ENCODE peak calls at places on chromosome 10, in five cellular contexts. I is posterior cingulate gyrus, N is body of pancreas, M is choroid plexus epithelial cell, Z is GM03348. U is an unnamed sample.

GRCh38 chr10:87177-88080 is 38.3 kb upstream of the TUBB8 start:
- DNase-seq in I (no peak), N (peak), M (no peak), Z (no peak), U (no peak)

GRCh38 chr10:113047963-113048781 is 98.1 kb downstream of the TCF7L2 start:
- DNase-seq in I (no peak), N (no peak), M (no peak), Z (no peak), U (peak)

GRCh38 chr10:113665806-113666354 is 2.0 kb upstream of the NRAP start:
- DNase-seq in I (no peak), N (no peak), M (peak), Z (peak), U (peak)

GRCh38 chr10:59971915-59972314 is 65.6 kb upstream of the CCDC6 start:
- DNase-seq in I (no peak), N (peak), M (peak), Z (peak), U (peak)

GRCh38 chr10:75097666-75098285 is 13.7 kb upstream of the SAMD8 start:
- DNase-seq in I (no peak), N (no peak), M (peak), Z (peak), U (peak)

GRCh38 chr10:33314788-33315561 is 19.5 kb downstream of the NRP1 start:
- DNase-seq in I (no peak), N (no peak), M (peak), Z (no peak), U (peak)

GRCh38 chr10:92691042-92691590 is 1.4 kb downstream of the HHEX start:
- DNase-seq in I (no peak), N (peak), M (no peak), Z (no peak), U (no peak)

GRCh38 chr10:58360412-58361004 is 24.7 kb upstream of the TFAM start:
- DNase-seq in I (no peak), N (no peak), M (no peak), Z (no peak), U (no peak)

GRCh38 chr10:118596426-118597124 is 1.1 kb upstream of the PRLHR start:
- DNase-seq in I (no peak), N (no peak), M (no peak), Z (no peak), U (no peak)

GRCh38 chr10:86366033-86366901 is at the start of gene GRID1:
- DNase-seq in I (peak), N (peak), M (peak), Z (peak), U (no peak)

GRCh38 chr10:3552281-3552680 is 232.7 kb downstream of the KLF6 start:
- DNase-seq in I (no peak), N (no peak), M (no peak), Z (no peak), U (no peak)

GRCh38 chr10:48251525-48252353 is 22.8 kb downstream of the FRMPD2 start:
- DNase-seq in I (no peak), N (peak), M (no peak), Z (no peak), U (no peak)

GRCh38 chr10:117594722-117595121 is 52.2 kb downstream of the EMX2 start:
- DNase-seq in I (no peak), N (no peak), M (peak), Z (no peak), U (no peak)

GRCh38 chr10:29895436-29895835 is 163.9 kb downstream of the JCAD start:
- DNase-seq in I (no peak), N (no peak), M (peak), Z (peak), U (peak)

GRCh38 chr10:59887006-59887405 is 19.4 kb downstream of the CCDC6 start:
- DNase-seq in I (no peak), N (no peak), M (no peak), Z (no peak), U (no peak)

GRCh38 chr10:81027223-81027622 is 489.5 kb downstream of the SH2D4B start:
- DNase-seq in I (no peak), N (no peak), M (no peak), Z (no peak), U (no peak)

GRCh38 chr10:62038609-62039190 is 137.2 kb downstream of the ARID5B start:
- DNase-seq in I (peak), N (peak), M (peak), Z (peak), U (peak)

GRCh38 chr10:2660300-2660699 is 407.0 kb upstream of the PFKP start:
- DNase-seq in I (no peak), N (no peak), M (no peak), Z (no peak), U (no peak)

GRCh38 chr10:14750900-14751575 is 23.7 kb downstream of the FAM107B start:
- DNase-seq in I (no peak), N (no peak), M (no peak), Z (no peak), U (no peak)